ENCODE peak calls at places on chromosomes 6 and 20, in seven cellular contexts. One of them, this sample, is unnamed.

GRCh38 chr20:63072231-63072791 is 65.5 kb upstream of the BHLHE23 start:
- DNase-seq in GM12878: no peak
- DNase-seq in Calu3: no peak
- DNase-seq in aorta: peak; percentile 65
- DNase-seq in kidney tubule cell: no peak
- DNase-seq in AG08396: no peak
- DNase-seq in GM12891: no peak
- DNase-seq in this sample: peak; percentile 80

GRCh38 chr20:5786930-5787826 is 37.0 kb downstream of the SHLD1 start:
- DNase-seq in Calu3: no peak
- DNase-seq in aorta: no peak
- DNase-seq in GM12878: no peak
- DNase-seq in kidney tubule cell: peak; percentile 26
- DNase-seq in GM12891: no peak
- DNase-seq in AG08396: peak; percentile 36
- DNase-seq in this sample: no peak

GRCh38 chr6:71268710-71269437 is 19.7 kb upstream of the OGFRL1 start:
- DNase-seq in GM12891: no peak
- DNase-seq in aorta: no peak
- DNase-seq in kidney tubule cell: no peak
- DNase-seq in AG08396: no peak
- DNase-seq in Calu3: no peak
- DNase-seq in GM12878: peak; percentile 51
- DNase-seq in this sample: no peak

GRCh38 chr6:167130712-167131684 is 8.1 kb downstream of the CCR6 start:
- DNase-seq in AG08396: no peak
- DNase-seq in GM12891: no peak
- DNase-seq in Calu3: no peak
- DNase-seq in aorta: peak; percentile 61
- DNase-seq in GM12878: no peak
- DNase-seq in kidney tubule cell: peak; percentile 76
- DNase-seq in this sample: no peak

GRCh38 chr6:121383478-121383877 is 49.2 kb upstream of the TBC1D32 start:
- DNase-seq in GM12891: no peak
- DNase-seq in Calu3: no peak
- DNase-seq in GM12878: no peak
- DNase-seq in kidney tubule cell: no peak
- DNase-seq in AG08396: no peak
- DNase-seq in aorta: no peak
- DNase-seq in this sample: no peak

GRCh38 chr6:48474764-48475674 is 364.0 kb upstream of the PTCHD4 start:
- DNase-seq in GM12891: no peak
- DNase-seq in aorta: no peak
- DNase-seq in kidney tubule cell: peak; percentile 1
- DNase-seq in Calu3: no peak
- DNase-seq in GM12878: no peak
- DNase-seq in AG08396: no peak
- DNase-seq in this sample: no peak

GRCh38 chr6:25401711-25402110 is 122.5 kb downstream of the CARMIL1 start:
- DNase-seq in GM12878: no peak
- DNase-seq in GM12891: no peak
- DNase-seq in kidney tubule cell: no peak
- DNase-seq in Calu3: no peak
- DNase-seq in aorta: no peak
- DNase-seq in AG08396: no peak
- DNase-seq in this sample: no peak

GRCh38 chr6:3587660-3588059 is 130.8 kb upstream of the SLC22A23 start:
- DNase-seq in aorta: no peak
- DNase-seq in AG08396: no peak
- DNase-seq in GM12878: no peak
- DNase-seq in Calu3: no peak
- DNase-seq in GM12891: no peak
- DNase-seq in kidney tubule cell: no peak
- DNase-seq in this sample: no peak

GRCh38 chr6:32627831-32628230 is 9.4 kb upstream of the HLA-DQA1 start:
- DNase-seq in Calu3: peak; percentile 23
- DNase-seq in GM12891: no peak
- DNase-seq in aorta: no peak
- DNase-seq in GM12878: peak; percentile 55
- DNase-seq in AG08396: no peak
- DNase-seq in kidney tubule cell: peak; percentile 43
- DNase-seq in this sample: peak; percentile 9

GRCh38 chr20:62052336-62052841 is 13.3 kb downstream of the TAF4 start:
- DNase-seq in GM12891: no peak
- DNase-seq in GM12878: no peak
- DNase-seq in AG08396: no peak
- DNase-seq in Calu3: no peak
- DNase-seq in aorta: peak; percentile 72
- DNase-seq in kidney tubule cell: no peak
- DNase-seq in this sample: peak; percentile 35

GRCh38 chr6:160408528-160408927 is 60.4 kb downstream of the SLC22A3 start:
- DNase-seq in kidney tubule cell: no peak
- DNase-seq in Calu3: no peak
- DNase-seq in GM12891: no peak
- DNase-seq in AG08396: no peak
- DNase-seq in aorta: no peak
- DNase-seq in GM12878: no peak
- DNase-seq in this sample: no peak

GRCh38 chr6:2476376-2476775 is 231.0 kb upstream of the GMDS start:
- DNase-seq in AG08396: no peak
- DNase-seq in aorta: no peak
- DNase-seq in GM12891: no peak
- DNase-seq in kidney tubule cell: peak; percentile 80
- DNase-seq in GM12878: no peak
- DNase-seq in Calu3: peak; percentile 55
- DNase-seq in this sample: no peak

GRCh38 chr6:42316390-42316970 is 98.8 kb upstream of the MRPS10 start:
- DNase-seq in GM12878: peak; percentile 12
- DNase-seq in Calu3: peak; percentile 75
- DNase-seq in aorta: no peak
- DNase-seq in kidney tubule cell: peak; percentile 81
- DNase-seq in AG08396: peak; percentile 26
- DNase-seq in GM12891: no peak
- DNase-seq in this sample: no peak

GRCh38 chr6:84709121-84709520 is 55.3 kb downstream of the TBX18 start:
- DNase-seq in GM12878: no peak
- DNase-seq in kidney tubule cell: no peak
- DNase-seq in Calu3: no peak
- DNase-seq in aorta: no peak
- DNase-seq in AG08396: no peak
- DNase-seq in GM12891: no peak
- DNase-seq in this sample: no peak

GRCh38 chr20:52766645-52767435 is 205.3 kb upstream of the TSHZ2 start:
- DNase-seq in Calu3: no peak
- DNase-seq in aorta: no peak
- DNase-seq in AG08396: no peak
- DNase-seq in GM12878: no peak
- DNase-seq in GM12891: no peak
- DNase-seq in kidney tubule cell: no peak
- DNase-seq in this sample: no peak

GRCh38 chr6:87949194-87949593 is 98.4 kb upstream of the SPACA1 start:
- DNase-seq in AG08396: no peak
- DNase-seq in kidney tubule cell: no peak
- DNase-seq in Calu3: no peak
- DNase-seq in aorta: no peak
- DNase-seq in GM12891: no peak
- DNase-seq in GM12878: no peak
- DNase-seq in this sample: no peak

GRCh38 chr6:44342052-44342451 is 398 bp upstream of the SPATS1 start:
- DNase-seq in kidney tubule cell: no peak
- DNase-seq in aorta: no peak
- DNase-seq in GM12891: no peak
- DNase-seq in GM12878: no peak
- DNase-seq in Calu3: no peak
- DNase-seq in AG08396: no peak
- DNase-seq in this sample: no peak

GRCh38 chr6:166515072-166515810 is 71.2 kb downstream of the RAMACL start:
- DNase-seq in aorta: no peak
- DNase-seq in kidney tubule cell: peak; percentile 90
- DNase-seq in GM12891: no peak
- DNase-seq in AG08396: peak; percentile 89
- DNase-seq in Calu3: peak; percentile 46
- DNase-seq in GM12878: no peak
- DNase-seq in this sample: peak; percentile 62

GRCh38 chr6:21754891-21755290 is 161.3 kb downstream of the SOX4 start:
- DNase-seq in AG08396: no peak
- DNase-seq in aorta: no peak
- DNase-seq in Calu3: peak; percentile 72
- DNase-seq in GM12878: no peak
- DNase-seq in kidney tubule cell: peak; percentile 81
- DNase-seq in GM12891: no peak
- DNase-seq in this sample: no peak

GRCh38 chr6:151063339-151063738 is 176.4 kb upstream of the AKAP12 start:
- DNase-seq in kidney tubule cell: peak; percentile 63
- DNase-seq in GM12878: no peak
- DNase-seq in Calu3: no peak
- DNase-seq in aorta: no peak
- DNase-seq in GM12891: no peak
- DNase-seq in AG08396: no peak
- DNase-seq in this sample: no peak

GRCh38 chr20:31547017-31547675 is 32.9 kb downstream of the HM13 start:
- DNase-seq in GM12878: peak; percentile 57
- DNase-seq in Calu3: peak; percentile 95
- DNase-seq in aorta: peak; percentile 94
- DNase-seq in AG08396: peak; percentile 74
- DNase-seq in GM12891: peak; percentile 56
- DNase-seq in kidney tubule cell: peak; percentile 84
- DNase-seq in this sample: peak; percentile 95

GRCh38 chr20:44858959-44859358 is 26.5 kb upstream of the YWHAB start:
- DNase-seq in aorta: no peak
- DNase-seq in AG08396: no peak
- DNase-seq in GM12878: no peak
- DNase-seq in GM12891: no peak
- DNase-seq in kidney tubule cell: no peak
- DNase-seq in Calu3: no peak
- DNase-seq in this sample: no peak

GRCh38 chr20:62405108-62405980 is 1.7 kb downstream of the CABLES2 start:
- DNase-seq in AG08396: peak; percentile 78
- DNase-seq in Calu3: peak; percentile 68
- DNase-seq in GM12878: no peak
- DNase-seq in aorta: peak; percentile 86
- DNase-seq in kidney tubule cell: peak; percentile 55
- DNase-seq in GM12891: no peak
- DNase-seq in this sample: peak; percentile 94

GRCh38 chr6:15521516-15521915 is 141.3 kb downstream of the DTNBP1 start:
- DNase-seq in AG08396: no peak
- DNase-seq in aorta: no peak
- DNase-seq in GM12891: no peak
- DNase-seq in kidney tubule cell: no peak
- DNase-seq in Calu3: no peak
- DNase-seq in GM12878: no peak
- DNase-seq in this sample: peak; percentile 14

GRCh38 chr6:66189915-66190314 is 482.9 kb upstream of the EYS start:
- DNase-seq in Calu3: no peak
- DNase-seq in GM12891: no peak
- DNase-seq in AG08396: no peak
- DNase-seq in kidney tubule cell: no peak
- DNase-seq in aorta: no peak
- DNase-seq in GM12878: no peak
- DNase-seq in this sample: no peak

GRCh38 chr6:105326838-105327745 is 75.8 kb downstream of the PREP start:
- DNase-seq in kidney tubule cell: peak; percentile 79
- DNase-seq in GM12878: no peak
- DNase-seq in AG08396: peak; percentile 41
- DNase-seq in aorta: no peak
- DNase-seq in Calu3: peak; percentile 19
- DNase-seq in GM12891: no peak
- DNase-seq in this sample: no peak

GRCh38 chr6:44177691-44178423 is 19.2 kb downstream of the CAPN11 start:
- DNase-seq in GM12891: no peak
- DNase-seq in aorta: peak; percentile 91
- DNase-seq in AG08396: peak; percentile 71
- DNase-seq in GM12878: no peak
- DNase-seq in Calu3: no peak
- DNase-seq in kidney tubule cell: peak; percentile 80
- DNase-seq in this sample: peak; percentile 46

GRCh38 chr6:43269273-43270007 is 26.2 kb downstream of the TTBK1 start:
- DNase-seq in Calu3: peak; percentile 60
- DNase-seq in kidney tubule cell: no peak
- DNase-seq in AG08396: no peak
- DNase-seq in aorta: no peak
- DNase-seq in GM12891: no peak
- DNase-seq in GM12878: no peak
- DNase-seq in this sample: peak; percentile 86

GRCh38 chr20:57662313-57663240 is 42.4 kb upstream of the ZBP1 start:
- DNase-seq in aorta: peak; percentile 76
- DNase-seq in GM12891: peak; percentile 5
- DNase-seq in Calu3: no peak
- DNase-seq in kidney tubule cell: no peak
- DNase-seq in GM12878: no peak
- DNase-seq in AG08396: no peak
- DNase-seq in this sample: peak; percentile 78

GRCh38 chr20:41017448-41018042 is 11.1 kb upstream of the TOP1 start:
- DNase-seq in GM12891: no peak
- DNase-seq in Calu3: peak; percentile 47
- DNase-seq in AG08396: no peak
- DNase-seq in GM12878: no peak
- DNase-seq in kidney tubule cell: no peak
- DNase-seq in aorta: no peak
- DNase-seq in this sample: no peak

GRCh38 chr6:89597988-89598387 is 40.6 kb downstream of the LYRM2 start:
- DNase-seq in Calu3: peak; percentile 49
- DNase-seq in kidney tubule cell: peak; percentile 74
- DNase-seq in GM12891: no peak
- DNase-seq in GM12878: no peak
- DNase-seq in AG08396: peak; percentile 20
- DNase-seq in aorta: no peak
- DNase-seq in this sample: no peak

GRCh38 chr6:46931416-46931815 is 9.7 kb upstream of the ADGRF5 start:
- DNase-seq in kidney tubule cell: peak; percentile 78
- DNase-seq in GM12891: no peak
- DNase-seq in Calu3: no peak
- DNase-seq in AG08396: no peak
- DNase-seq in aorta: no peak
- DNase-seq in GM12878: no peak
- DNase-seq in this sample: no peak

GRCh38 chr20:52497731-52498130 is 306.2 kb upstream of the ZFP64 start:
- DNase-seq in Calu3: no peak
- DNase-seq in kidney tubule cell: peak; percentile 7
- DNase-seq in GM12891: no peak
- DNase-seq in GM12878: no peak
- DNase-seq in aorta: no peak
- DNase-seq in AG08396: no peak
- DNase-seq in this sample: no peak

GRCh38 chr6:156825475-156825874 is 48.3 kb downstream of the ARID1B start:
- DNase-seq in Calu3: no peak
- DNase-seq in GM12878: no peak
- DNase-seq in GM12891: no peak
- DNase-seq in kidney tubule cell: no peak
- DNase-seq in AG08396: no peak
- DNase-seq in aorta: no peak
- DNase-seq in this sample: no peak

GRCh38 chr20:9388826-9389187 is 125.6 kb upstream of the LAMP5 start:
- DNase-seq in aorta: no peak
- DNase-seq in GM12878: no peak
- DNase-seq in Calu3: no peak
- DNase-seq in AG08396: no peak
- DNase-seq in kidney tubule cell: no peak
- DNase-seq in GM12891: no peak
- DNase-seq in this sample: no peak

GRCh38 chr20:35305682-35306556 is 13.7 kb upstream of the FAM83C start:
- DNase-seq in aorta: peak; percentile 86
- DNase-seq in GM12891: no peak
- DNase-seq in AG08396: peak; percentile 94
- DNase-seq in GM12878: no peak
- DNase-seq in kidney tubule cell: peak; percentile 100
- DNase-seq in Calu3: peak; percentile 96
- DNase-seq in this sample: no peak

GRCh38 chr6:26207248-26207801 is 120.1 kb downstream of the HFE start:
- DNase-seq in Calu3: no peak
- DNase-seq in aorta: no peak
- DNase-seq in GM12878: no peak
- DNase-seq in AG08396: no peak
- DNase-seq in kidney tubule cell: no peak
- DNase-seq in GM12891: no peak
- DNase-seq in this sample: no peak

GRCh38 chr6:169145476-169145875 is 108.2 kb downstream of the THBS2 start:
- DNase-seq in aorta: no peak
- DNase-seq in GM12891: no peak
- DNase-seq in Calu3: no peak
- DNase-seq in AG08396: peak; percentile 64
- DNase-seq in GM12878: no peak
- DNase-seq in kidney tubule cell: no peak
- DNase-seq in this sample: no peak

This sample was measured in H7.